ENCODE peak calls at places on chromosome 17, in five cellular contexts. X is DND-41, N is heart right ventricle, E is pancreas, C is uterus. U is an unnamed sample. For H3K4me1, the result is how much of the 10 kb centered on the place peaks cover.

GRCh38 chr17:49110504-49110903 is 22.1 kb upstream of the B4GALNT2 start:
- DNase-seq in X (no peak), N (no peak), E (no peak), C (no peak), U (no peak)

GRCh38 chr17:9696279-9697044 is 51.1 kb downstream of the USP43 start:
- DNase-seq in X (no peak), N (no peak), E (no peak), C (no peak), U (no peak)

GRCh38 chr17:16936536-16937310 is 35.2 kb downstream of the TNFRSF13B start:
- DNase-seq in X (peak), N (no peak), E (no peak), C (no peak), U (peak)

GRCh38 chr17:64217249-64217652 is 45.8 kb downstream of the TEX2 start:
- DNase-seq in X (no peak), N (no peak), E (no peak), C (no peak), U (no peak)

GRCh38 chr17:18185832-18186231 is 2.2 kb downstream of the ALKBH5 start:
- DNase-seq in X (no peak), N (no peak), E (no peak), C (no peak), U (no peak)

GRCh38 chr17:8830141-8830540 is 31.0 kb upstream of the MFSD6L start:
- DNase-seq in X (no peak), N (no peak), E (no peak), C (no peak), U (no peak)

GRCh38 chr17:7572588-7573323 is 6.7 kb upstream of the CD68 start:
- DNase-seq in X (peak), N (no peak), E (peak), C (peak), U (peak)

GRCh38 chr17:44902135-44902760 is 3.0 kb upstream of the EFTUD2 start:
- DNase-seq in X (no peak), N (no peak), E (no peak), C (no peak), U (no peak)

GRCh38 chr17:79666111-79666510 is 55.3 kb upstream of the RBFOX3 start:
- DNase-seq in X (no peak), N (no peak), E (no peak), C (no peak), U (no peak)

GRCh38 chr17:17019891-17020456 is 22.3 kb upstream of the MPRIP start:
- DNase-seq in X (no peak), N (no peak), E (no peak), C (no peak), U (peak)

GRCh38 chr17:73973881-73974409 is 229.5 kb upstream of the RPL38 start:
- DNase-seq in X (no peak), N (peak), E (peak), C (no peak), U (peak)

GRCh38 chr17:250487-251300 is 69.2 kb upstream of the DOC2B start:
- DNase-seq in X (no peak), N (no peak), E (no peak), C (peak), U (peak)

GRCh38 chr17:31739300-31739699 is 119.7 kb downstream of the COPRS start:
- DNase-seq in X (no peak), N (no peak), E (no peak), C (no peak), U (no peak)

GRCh38 chr17:45342871-45343526 is 26.2 kb upstream of the MAP3K14 start:
- DNase-seq in X (no peak), N (no peak), E (no peak), C (no peak), U (no peak)

GRCh38 chr17:64256913-64257807 is 5.9 kb downstream of the TEX2 start:
- DNase-seq in X (no peak), N (no peak), E (no peak), C (no peak), U (no peak)

GRCh38 chr17:4204676-4205075 is 59.1 kb downstream of the ANKFY1 start:
- DNase-seq in X (no peak), N (no peak), E (no peak), C (peak), U (no peak)

GRCh38 chr17:74446551-74447500 is 14.9 kb downstream of the GPRC5C start:
- DNase-seq in X (no peak), N (peak), E (peak), C (peak), U (peak)

GRCh38 chr17:79836952-79837887 is 2.0 kb downstream of the CBX4 start:
- DNase-seq in X (peak), N (peak), E (peak), C (peak), U (peak)

GRCh38 chr17:56269998-56270397 is 116.7 kb downstream of the ANKFN1 start:
- DNase-seq in X (no peak), N (no peak), E (no peak), C (no peak), U (no peak)

GRCh38 chr17:21677911-21678310 is 14.4 kb upstream of the KCNJ18 start:
- DNase-seq in X (no peak), N (no peak), E (no peak), C (peak), U (no peak)

GRCh38 chr17:34850964-34851363 is 110.3 kb downstream of the CCT6B start:
- DNase-seq in X (no peak), N (no peak), E (no peak), C (no peak), U (no peak)

GRCh38 chr17:60075981-60076380 is 2.7 kb downstream of the HEATR6 start:
- DNase-seq in X (no peak), N (no peak), E (no peak), C (no peak), U (no peak)

GRCh38 chr17:42210046-42210445 is 15.8 kb upstream of the GHDC start:
- DNase-seq in X (no peak), N (no peak), E (no peak), C (no peak), U (no peak)

GRCh38 chr17:39246274-39246673 is 20.5 kb upstream of the STAC2 start:
- DNase-seq in X (no peak), N (no peak), E (no peak), C (no peak), U (no peak)

GRCh38 chr17:49431743-49432142 is 17.1 kb upstream of the PHB1 start:
- DNase-seq in X (no peak), N (no peak), E (no peak), C (no peak), U (no peak)

GRCh38 chr17:58764373-58764772 is 8.7 kb downstream of the PPM1E start:
- DNase-seq in X (no peak), N (no peak), E (no peak), C (no peak), U (no peak)

GRCh38 chr17:12996357-12996756 is 21.5 kb downstream of the ELAC2 start:
- DNase-seq in X (no peak), N (no peak), E (no peak), C (no peak), U (no peak)

GRCh38 chr17:75601057-75601987 is 13.7 kb downstream of the MYO15B start:
- DNase-seq in X (peak), N (no peak), E (peak), C (no peak), U (peak)

GRCh38 chr17:412211-413015 is 59.8 kb upstream of the RPH3AL start:
- DNase-seq in X (peak), N (peak), E (no peak), C (peak), U (no peak)

GRCh38 chr17:17698869-17699351 is 17.7 kb downstream of the RAI1 start:
- DNase-seq in X (no peak), N (no peak), E (no peak), C (peak), U (no peak)

GRCh38 chr17:48728232-48729231 is at the start of gene HOXB13:
- DNase-seq in X (no peak), N (no peak), E (no peak), C (no peak), U (peak)

GRCh38 chr17:74759941-74760340 is 11.5 kb downstream of the NHERF1 start:
- DNase-seq in X (no peak), N (no peak), E (peak), C (no peak), U (no peak)

GRCh38 chr17:616407-616806 is 98.2 kb downstream of the VPS53 start:
- DNase-seq in X (no peak), N (no peak), E (no peak), C (no peak), U (no peak)

GRCh38 chr17:77555741-77556291 is 402.7 kb upstream of the TNRC6C start:
- DNase-seq in X (peak), N (no peak), E (peak), C (no peak), U (no peak)

GRCh38 chr17:75531724-75532090 is 6.2 kb downstream of the LLGL2 start:
- DNase-seq in X (no peak), N (no peak), E (no peak), C (no peak), U (no peak)

GRCh38 chr17:77382356-77382911 is 241.7 kb downstream of the SEC14L1 start:
- DNase-seq in X (peak), N (no peak), E (no peak), C (no peak), U (no peak)

GRCh38 chr17:76716146-76716833 is 5.5 kb upstream of the MXRA7 start:
- DNase-seq in X (no peak), N (no peak), E (no peak), C (peak), U (peak)

GRCh38 chr17:57544381-57544780 is 200.7 kb downstream of the CCDC182 start:
- DNase-seq in X (no peak), N (no peak), E (no peak), C (no peak), U (no peak)

GRCh38 chr17:57543230-57543629 is 201.9 kb downstream of the CCDC182 start:
- DNase-seq in X (no peak), N (no peak), E (no peak), C (no peak), U (no peak)

GRCh38 chr17:57544834-57545463 is 200.2 kb downstream of the CCDC182 start:
- DNase-seq in X (no peak), N (no peak), E (no peak), C (no peak), U (no peak)

GRCh38 chr17:57548421-57549385 is 196.4 kb downstream of the CCDC182 start:
- DNase-seq in X (peak), N (peak), E (no peak), C (peak), U (no peak)

DNA sequence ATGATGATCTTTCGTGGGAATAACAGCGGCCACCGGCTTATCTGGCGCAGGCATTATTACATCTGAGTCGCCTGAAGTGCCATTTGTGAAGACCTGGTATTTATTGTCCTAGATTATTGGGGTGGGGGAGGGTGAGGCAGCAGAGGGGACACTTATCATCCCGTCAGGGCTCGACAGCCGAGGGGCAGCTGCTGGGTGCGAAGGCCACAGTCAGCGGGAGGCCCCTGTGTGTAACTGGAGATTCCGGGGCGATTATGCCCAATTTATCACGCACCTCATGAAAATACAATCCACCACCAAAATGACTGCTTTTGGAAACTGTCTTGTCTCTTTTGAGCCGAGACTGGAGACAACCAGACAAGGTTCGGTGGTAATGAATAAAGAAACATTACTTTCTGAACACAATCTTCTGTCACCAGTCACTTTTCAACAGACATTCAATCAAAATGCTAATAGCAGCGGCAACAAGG is 199.2 kb downstream of the CCDC182 start:
- DNase-seq in X (no peak), N (no peak), E (no peak), C (no peak), U (no peak)
- H3K4me1 ChIP-seq in X (half or more), N (under half), E (under half), C (under half), U (half or more)

GRCh38 chr17:66537518-66537917 is 235.1 kb downstream of the PRKCA start:
- DNase-seq in X (no peak), N (no peak), E (no peak), C (no peak), U (no peak)

GRCh38 chr17:66541461-66542182 is 239.2 kb downstream of the PRKCA start:
- DNase-seq in X (peak), N (peak), E (no peak), C (no peak), U (no peak)

GRCh38 chr17:66538776-66539175 is 236.4 kb downstream of the PRKCA start:
- DNase-seq in X (no peak), N (no peak), E (no peak), C (no peak), U (no peak)

GRCh38 chr17:66542183-66542966 is 240.0 kb downstream of the PRKCA start:
- DNase-seq in X (peak), N (no peak), E (no peak), C (no peak), U (no peak)

GRCh38 chr17:66540131-66540781 is 237.8 kb downstream of the PRKCA start:
- DNase-seq in X (peak), N (peak), E (no peak), C (peak), U (peak)
- H3K4me3 ChIP-seq in X (no peak), N (no peak), E (no peak), C (peak), U (no peak)

GRCh38 chr17:51260237-51260959 is at the start of gene UTP18:
- DNase-seq in X (peak), N (peak), E (peak), C (peak), U (peak)

GRCh38 chr17:51257150-51258081 is 2.4 kb downstream of the MBTD1 start:
- DNase-seq in X (no peak), N (no peak), E (no peak), C (no peak), U (no peak)

GRCh38 chr17:51259574-51260236 is at the start of gene MBTD1:
- DNase-seq in X (peak), N (peak), E (peak), C (peak), U (peak)

GRCh38 chr17:51260960-51261958 is 913 bp downstream of the UTP18 start:
- DNase-seq in X (peak), N (peak), E (no peak), C (peak), U (peak)

DNA sequence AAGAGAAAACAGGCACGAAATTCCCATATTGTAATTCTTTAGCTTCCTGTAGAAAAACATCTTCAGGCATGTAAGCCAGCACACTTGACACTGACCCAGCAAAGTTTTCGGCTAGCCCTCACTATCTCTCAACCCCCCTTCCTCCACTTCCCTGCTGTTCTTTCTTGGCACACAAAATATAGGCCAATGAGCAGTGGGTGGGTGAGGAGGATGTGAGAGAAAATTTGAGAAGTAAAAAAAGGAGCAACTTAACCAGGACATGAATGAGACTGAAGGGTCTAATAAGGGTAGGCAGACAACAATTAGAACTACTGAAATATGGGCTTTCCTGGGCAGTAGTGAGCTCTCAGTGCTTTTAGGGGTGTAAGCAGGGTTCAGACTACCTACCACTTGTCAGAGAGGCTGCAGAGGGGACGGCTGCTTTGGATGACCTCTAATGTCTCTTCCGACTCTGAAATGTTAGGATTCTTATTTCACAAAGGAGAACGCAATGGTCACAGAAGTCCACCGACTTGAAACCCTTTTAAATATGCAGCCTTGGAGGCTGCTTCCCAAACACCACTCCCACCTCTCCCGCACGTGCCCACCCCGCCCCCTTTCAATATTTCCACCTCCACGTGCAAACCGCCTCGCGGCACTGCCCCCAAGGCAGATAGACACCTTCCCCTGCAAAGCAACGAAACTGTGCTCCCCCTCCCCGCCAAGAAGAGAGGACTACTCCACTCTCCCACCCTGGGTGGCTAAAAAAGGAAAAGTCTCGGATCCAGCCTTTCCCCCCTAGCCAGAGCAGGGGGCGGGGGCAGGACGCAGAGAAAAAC is 884 bp downstream of the MBTD1 start:
- DNase-seq in X (peak), N (peak), E (peak), C (peak), U (no peak)
- TF ChIP-seq CTCF in X (no peak), N (no peak), E (no peak), C (no peak), U (no peak)

GRCh38 chr17:40548491-40548981 is 16.7 kb downstream of the CCR7 start:
- DNase-seq in X (peak), N (no peak), E (no peak), C (no peak), U (no peak)
- H3K4me1 ChIP-seq in X (half or more), N (half or more), E (under half), C (under half), U (half or more)

GRCh38 chr17:72123496-72123963 is 2.7 kb downstream of the SOX9 start:
- DNase-seq in X (no peak), N (no peak), E (peak), C (no peak), U (no peak)
- H3K4me3 ChIP-seq in X (no peak), N (peak), E (peak), C (no peak), U (peak)

DNA sequence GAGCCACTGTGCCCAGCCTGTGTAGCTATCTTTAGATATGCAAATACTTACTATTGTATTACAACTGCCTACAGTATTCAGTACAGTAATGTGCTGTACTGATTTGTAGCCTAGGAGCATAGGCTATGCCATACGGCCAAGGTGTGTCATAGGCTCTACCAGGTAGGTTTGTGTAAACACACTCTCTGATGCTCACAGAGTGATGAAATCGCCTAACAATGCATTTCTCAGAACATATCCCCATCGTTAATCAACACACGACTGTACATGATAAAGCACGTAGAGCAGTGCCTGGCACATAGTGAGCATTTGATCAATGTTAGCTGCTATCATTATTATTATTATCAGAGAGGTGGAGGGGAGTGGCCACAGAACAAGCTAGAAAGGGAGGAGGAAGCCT is 81.1 kb upstream of the LHX1 start:
- DNase-seq in X (no peak), N (no peak), E (no peak), C (no peak), U (no peak)
- TF ChIP-seq CTCF in X (no peak), N (no peak), E (no peak), C (no peak), U (no peak)

DNA sequence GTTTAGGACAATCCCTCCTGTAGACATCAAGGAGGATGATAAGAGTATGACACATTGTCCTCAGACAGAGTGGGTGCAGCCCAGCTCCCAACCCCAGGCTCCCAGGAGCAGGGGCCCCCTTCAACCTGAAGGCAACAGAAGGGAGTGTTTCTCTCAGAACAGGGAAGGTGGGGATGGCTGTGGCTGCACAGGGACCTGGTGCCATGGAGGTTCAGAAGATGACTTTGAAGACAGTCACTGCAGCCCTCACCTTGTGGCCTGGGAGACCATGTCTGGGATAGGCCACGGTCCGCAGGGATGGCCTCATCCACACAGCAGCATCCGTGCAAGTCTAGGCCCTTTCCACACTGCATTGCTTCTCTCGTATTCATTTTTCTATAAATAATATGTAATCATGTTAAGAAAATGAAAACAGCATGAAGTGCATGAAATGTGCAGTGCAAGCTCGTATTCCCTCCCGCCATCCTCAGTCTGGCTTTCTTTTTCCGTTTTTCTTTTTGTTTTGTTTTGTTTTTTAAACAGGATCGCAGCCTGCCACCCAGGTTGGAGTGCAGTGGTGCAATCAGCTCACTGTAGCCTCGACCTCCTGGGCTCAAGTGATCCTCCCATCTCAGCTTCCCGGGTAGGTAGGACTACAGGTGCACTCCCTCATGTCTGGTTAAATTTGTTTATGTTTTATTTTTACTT is 71.1 kb downstream of the METRNL start:
- DNase-seq in X (no peak), N (no peak), E (no peak), C (no peak), U (no peak)
- H3K4me1 ChIP-seq in X (under half), N (under half), E (under half), C (under half), U (under half)

GRCh38 chr17:63094636-63095035 is 128.6 kb downstream of the TANC2 start:
- DNase-seq in X (no peak), N (no peak), E (no peak), C (no peak), U (no peak)
- H3K4me3 ChIP-seq in X (no peak), N (no peak), E (no peak), C (no peak), U (no peak)

GRCh38 chr17:66980896-66981295 is 16.4 kb downstream of the CACNG4 start:
- DNase-seq in X (no peak), N (no peak), E (no peak), C (no peak), U (no peak)
- TF ChIP-seq CTCF in X (no peak), N (no peak), E (no peak), C (no peak), U (no peak)

U was measured in left ventricle myocardium inferior.